ENCODE peak calls at places on chromosome 22, in four cellular contexts. One of them, this sample, is unnamed.

GRCh38 chr22:43846966-43847365 is 15.3 kb downstream of the SULT4A1 start:
- DNase-seq in breast epithelium: no peak
- DNase-seq in fibroblast of lung: no peak
- DNase-seq in astrocyte of the spinal cord: no peak
- DNase-seq in this sample: no peak

GRCh38 chr22:42770448-42770726 is 49.7 kb upstream of the A4GALT start:
- DNase-seq in breast epithelium: no peak
- DNase-seq in fibroblast of lung: no peak
- DNase-seq in astrocyte of the spinal cord: no peak
- DNase-seq in this sample: no peak

GRCh38 chr22:18109410-18110193 is 1.0 kb upstream of the TUBA8 start:
- DNase-seq in breast epithelium: no peak
- DNase-seq in fibroblast of lung: no peak
- DNase-seq in astrocyte of the spinal cord: no peak
- DNase-seq in this sample: no peak

GRCh38 chr22:29784451-29785361 is 17.5 kb downstream of the UQCR10 start:
- DNase-seq in breast epithelium: no peak
- DNase-seq in fibroblast of lung: peak
- DNase-seq in astrocyte of the spinal cord: no peak
- DNase-seq in this sample: no peak

GRCh38 chr22:44557064-44557748 is 59.2 kb upstream of the RTL6 start:
- DNase-seq in breast epithelium: no peak
- DNase-seq in fibroblast of lung: no peak
- DNase-seq in astrocyte of the spinal cord: no peak
- DNase-seq in this sample: no peak

GRCh38 chr22:44276706-44277403 is 35.9 kb downstream of the SHISAL1 start:
- DNase-seq in breast epithelium: no peak
- DNase-seq in fibroblast of lung: no peak
- DNase-seq in astrocyte of the spinal cord: no peak
- DNase-seq in this sample: no peak

GRCh38 chr22:47030143-47030641 is 267.7 kb downstream of the TBC1D22A start:
- DNase-seq in breast epithelium: no peak
- DNase-seq in fibroblast of lung: peak
- DNase-seq in astrocyte of the spinal cord: peak
- DNase-seq in this sample: no peak

GRCh38 chr22:47014946-47015345 is 252.5 kb downstream of the TBC1D22A start:
- DNase-seq in breast epithelium: no peak
- DNase-seq in fibroblast of lung: no peak
- DNase-seq in astrocyte of the spinal cord: no peak
- DNase-seq in this sample: no peak

GRCh38 chr22:36359172-36359973 is 28.4 kb downstream of the MYH9 start:
- DNase-seq in breast epithelium: no peak
- DNase-seq in fibroblast of lung: no peak
- DNase-seq in astrocyte of the spinal cord: no peak
- DNase-seq in this sample: peak

GRCh38 chr22:45239378-45240136 is 1.1 kb downstream of the KIAA0930 start:
- DNase-seq in breast epithelium: no peak
- DNase-seq in fibroblast of lung: no peak
- DNase-seq in astrocyte of the spinal cord: no peak
- DNase-seq in this sample: no peak

GRCh38 chr22:27386186-27386585 is 415.4 kb downstream of the MN1 start:
- DNase-seq in breast epithelium: no peak
- DNase-seq in fibroblast of lung: no peak
- DNase-seq in astrocyte of the spinal cord: no peak
- DNase-seq in this sample: no peak

GRCh38 chr22:46122511-46122971 is 27.8 kb upstream of the PPARA start:
- DNase-seq in breast epithelium: no peak
- DNase-seq in fibroblast of lung: no peak
- DNase-seq in astrocyte of the spinal cord: no peak
- DNase-seq in this sample: peak

GRCh38 chr22:22515890-22516289 is 4.2 kb downstream of the ZNF280A start:
- DNase-seq in breast epithelium: no peak
- DNase-seq in fibroblast of lung: no peak
- DNase-seq in astrocyte of the spinal cord: no peak
- DNase-seq in this sample: no peak

GRCh38 chr22:48503876-48504275 is 1323.8 kb downstream of the BRD1 start:
- DNase-seq in breast epithelium: no peak
- DNase-seq in fibroblast of lung: no peak
- DNase-seq in astrocyte of the spinal cord: no peak
- DNase-seq in this sample: no peak

GRCh38 chr22:22720724-22721261 is 76.4 kb downstream of the GGTLC2 start:
- DNase-seq in breast epithelium: no peak
- DNase-seq in fibroblast of lung: no peak
- DNase-seq in astrocyte of the spinal cord: no peak
- DNase-seq in this sample: peak

GRCh38 chr22:17672417-17672991 is 33.9 kb downstream of the BCL2L13 start:
- DNase-seq in breast epithelium: no peak
- DNase-seq in fibroblast of lung: peak
- DNase-seq in astrocyte of the spinal cord: no peak
- DNase-seq in this sample: no peak

GRCh38 chr22:46779651-46780050 is 17.2 kb downstream of the TBC1D22A start:
- DNase-seq in breast epithelium: no peak
- DNase-seq in fibroblast of lung: no peak
- DNase-seq in astrocyte of the spinal cord: no peak
- DNase-seq in this sample: no peak

GRCh38 chr22:44112191-44112590 is 68.5 kb upstream of the PARVG start:
- DNase-seq in breast epithelium: no peak
- DNase-seq in fibroblast of lung: no peak
- DNase-seq in astrocyte of the spinal cord: no peak
- DNase-seq in this sample: no peak

GRCh38 chr22:44445307-44445680 is 52.7 kb downstream of the RTL6 start:
- DNase-seq in breast epithelium: peak
- DNase-seq in fibroblast of lung: no peak
- DNase-seq in astrocyte of the spinal cord: no peak
- DNase-seq in this sample: no peak

GRCh38 chr22:45170001-45170466 is 6.3 kb downstream of the NUP50 start:
- DNase-seq in breast epithelium: no peak
- DNase-seq in fibroblast of lung: peak
- DNase-seq in astrocyte of the spinal cord: no peak
- DNase-seq in this sample: no peak

GRCh38 chr22:33853200-33854097 is 66.8 kb downstream of the LARGE1 start:
- DNase-seq in breast epithelium: peak
- DNase-seq in fibroblast of lung: peak
- DNase-seq in astrocyte of the spinal cord: peak
- DNase-seq in this sample: peak

GRCh38 chr22:44261164-44261860 is 51.4 kb downstream of the SHISAL1 start:
- DNase-seq in breast epithelium: peak
- DNase-seq in fibroblast of lung: no peak
- DNase-seq in astrocyte of the spinal cord: no peak
- DNase-seq in this sample: no peak

GRCh38 chr22:39152511-39153219 is at the start of gene CBX7:
- DNase-seq in breast epithelium: peak
- DNase-seq in fibroblast of lung: peak
- DNase-seq in astrocyte of the spinal cord: peak
- DNase-seq in this sample: peak

GRCh38 chr22:39592104-39593060 is 21.8 kb downstream of the CACNA1I start:
- DNase-seq in breast epithelium: peak
- DNase-seq in fibroblast of lung: peak
- DNase-seq in astrocyte of the spinal cord: peak
- DNase-seq in this sample: no peak

GRCh38 chr22:16949561-16949960 is 58.5 kb downstream of the GAB4 start:
- DNase-seq in breast epithelium: no peak
- DNase-seq in fibroblast of lung: no peak
- DNase-seq in astrocyte of the spinal cord: no peak
- DNase-seq in this sample: peak

GRCh38 chr22:21855715-21856114 is 11.7 kb downstream of the MAPK1 start:
- DNase-seq in breast epithelium: no peak
- DNase-seq in fibroblast of lung: no peak
- DNase-seq in astrocyte of the spinal cord: no peak
- DNase-seq in this sample: no peak

GRCh38 chr22:46894851-46895640 is 132.6 kb downstream of the TBC1D22A start:
- DNase-seq in breast epithelium: no peak
- DNase-seq in fibroblast of lung: no peak
- DNase-seq in astrocyte of the spinal cord: no peak
- DNase-seq in this sample: no peak

GRCh38 chr22:38756631-38757463 is 1.0 kb upstream of the SUN2 start:
- DNase-seq in breast epithelium: no peak
- DNase-seq in fibroblast of lung: peak
- DNase-seq in astrocyte of the spinal cord: no peak
- DNase-seq in this sample: no peak

GRCh38 chr22:43421914-43422615 is 10.3 kb downstream of the MPPED1 start:
- DNase-seq in breast epithelium: no peak
- DNase-seq in fibroblast of lung: no peak
- DNase-seq in astrocyte of the spinal cord: no peak
- DNase-seq in this sample: no peak

GRCh38 chr22:44211946-44212930 is 31.5 kb downstream of the PARVG start:
- DNase-seq in breast epithelium: no peak
- DNase-seq in fibroblast of lung: no peak
- DNase-seq in astrocyte of the spinal cord: no peak
- DNase-seq in this sample: peak

GRCh38 chr22:46072030-46072881 is 78.1 kb upstream of the PPARA start:
- DNase-seq in breast epithelium: peak
- DNase-seq in fibroblast of lung: peak
- DNase-seq in astrocyte of the spinal cord: peak
- DNase-seq in this sample: peak

GRCh38 chr22:43849731-43850130 is 12.6 kb downstream of the SULT4A1 start:
- DNase-seq in breast epithelium: no peak
- DNase-seq in fibroblast of lung: no peak
- DNase-seq in astrocyte of the spinal cord: no peak
- DNase-seq in this sample: no peak

GRCh38 chr22:46077669-46078099 is 72.6 kb upstream of the PPARA start:
- DNase-seq in breast epithelium: peak
- DNase-seq in fibroblast of lung: peak
- DNase-seq in astrocyte of the spinal cord: no peak
- DNase-seq in this sample: no peak

DNA sequence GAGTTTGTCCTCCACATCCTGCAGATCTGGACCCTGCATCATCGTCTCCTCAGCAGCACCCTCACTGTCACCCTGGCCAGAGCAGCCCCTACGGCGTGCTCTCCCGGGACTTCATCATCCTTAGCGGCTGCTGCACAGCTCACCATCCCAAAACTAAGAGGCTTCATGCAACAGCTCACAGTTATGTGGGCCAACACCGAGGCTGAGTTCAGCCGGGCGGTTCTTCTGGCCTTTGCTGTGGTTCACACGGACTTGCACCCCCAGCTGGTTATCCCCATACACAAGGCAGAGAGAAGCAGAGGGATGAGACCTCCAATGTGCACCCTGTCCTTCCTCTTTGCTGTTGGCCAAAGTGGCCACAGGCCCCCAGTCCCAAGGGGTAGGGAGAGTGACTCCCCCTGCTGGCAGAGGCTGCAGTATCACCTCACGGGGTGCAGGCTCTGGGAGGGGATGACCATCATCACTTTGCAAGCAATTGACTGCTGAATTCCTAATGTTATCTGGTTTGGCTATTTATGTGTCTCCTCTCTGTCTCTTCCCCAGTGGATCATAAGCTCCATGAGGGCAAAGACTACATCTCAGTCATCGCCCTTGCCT is 276.8 kb downstream of the BRD1 start:
- DNase-seq in breast epithelium: peak
- DNase-seq in fibroblast of lung: no peak
- DNase-seq in astrocyte of the spinal cord: no peak
- DNase-seq in this sample: no peak
- TF ChIP-seq CTCF in breast epithelium: no peak
- TF ChIP-seq CTCF in fibroblast of lung: no peak
- TF ChIP-seq CTCF in astrocyte of the spinal cord: no peak
- TF ChIP-seq CTCF in this sample: no peak

DNA sequence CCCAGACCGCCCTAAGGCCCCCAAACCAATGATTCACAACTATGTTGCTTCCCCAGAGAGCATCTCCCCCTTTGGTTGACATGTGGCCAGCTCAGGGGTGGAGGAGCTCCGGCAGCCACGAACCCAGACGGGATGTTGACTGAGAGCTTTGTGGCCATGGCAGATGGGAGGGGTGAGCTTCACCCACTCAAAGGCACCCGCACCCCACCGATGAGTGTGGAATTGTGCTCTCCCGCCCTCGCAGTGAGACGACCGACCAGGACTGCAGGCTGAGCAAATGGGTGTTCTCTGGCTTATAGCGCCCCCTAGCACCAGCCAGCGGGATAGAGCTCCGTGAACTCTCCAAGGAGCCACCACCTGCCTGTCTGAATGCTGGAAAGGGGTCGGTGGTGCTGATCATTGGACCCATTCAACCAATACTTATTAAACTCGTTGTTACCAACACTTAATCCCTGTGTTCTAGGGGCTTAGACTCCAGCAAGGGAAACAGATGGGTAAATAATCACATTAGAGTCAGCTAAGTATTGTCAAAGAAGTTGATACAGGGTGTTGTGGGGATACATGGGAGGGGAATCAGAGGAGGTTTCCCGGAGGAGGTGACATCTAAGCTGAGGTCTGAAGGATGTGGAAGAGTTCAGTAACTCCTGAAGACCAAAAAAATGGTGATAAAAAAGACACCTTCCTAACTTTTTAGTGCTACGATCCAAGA is 4.5 kb upstream of the TIMP3 start:
- DNase-seq in breast epithelium: peak
- DNase-seq in fibroblast of lung: peak
- DNase-seq in astrocyte of the spinal cord: peak
- DNase-seq in this sample: peak
- TF ChIP-seq CTCF in breast epithelium: peak
- TF ChIP-seq CTCF in fibroblast of lung: peak
- TF ChIP-seq CTCF in astrocyte of the spinal cord: peak
- TF ChIP-seq CTCF in this sample: peak

GRCh38 chr22:37546436-37547248 is 13.6 kb upstream of the CDC42EP1 start:
- DNase-seq in breast epithelium: no peak
- DNase-seq in fibroblast of lung: peak
- DNase-seq in astrocyte of the spinal cord: peak
- DNase-seq in this sample: no peak
- TF ChIP-seq CTCF in breast epithelium: no peak
- TF ChIP-seq CTCF in fibroblast of lung: peak
- TF ChIP-seq CTCF in astrocyte of the spinal cord: no peak
- TF ChIP-seq CTCF in this sample: no peak

GRCh38 chr22:20064140-20064480 is 15.9 kb upstream of the DGCR8 start:
- DNase-seq in breast epithelium: no peak
- DNase-seq in fibroblast of lung: no peak
- DNase-seq in astrocyte of the spinal cord: no peak
- DNase-seq in this sample: no peak
- TF ChIP-seq CTCF in breast epithelium: no peak
- TF ChIP-seq CTCF in fibroblast of lung: no peak
- TF ChIP-seq CTCF in astrocyte of the spinal cord: no peak
- TF ChIP-seq CTCF in this sample: no peak

DNA sequence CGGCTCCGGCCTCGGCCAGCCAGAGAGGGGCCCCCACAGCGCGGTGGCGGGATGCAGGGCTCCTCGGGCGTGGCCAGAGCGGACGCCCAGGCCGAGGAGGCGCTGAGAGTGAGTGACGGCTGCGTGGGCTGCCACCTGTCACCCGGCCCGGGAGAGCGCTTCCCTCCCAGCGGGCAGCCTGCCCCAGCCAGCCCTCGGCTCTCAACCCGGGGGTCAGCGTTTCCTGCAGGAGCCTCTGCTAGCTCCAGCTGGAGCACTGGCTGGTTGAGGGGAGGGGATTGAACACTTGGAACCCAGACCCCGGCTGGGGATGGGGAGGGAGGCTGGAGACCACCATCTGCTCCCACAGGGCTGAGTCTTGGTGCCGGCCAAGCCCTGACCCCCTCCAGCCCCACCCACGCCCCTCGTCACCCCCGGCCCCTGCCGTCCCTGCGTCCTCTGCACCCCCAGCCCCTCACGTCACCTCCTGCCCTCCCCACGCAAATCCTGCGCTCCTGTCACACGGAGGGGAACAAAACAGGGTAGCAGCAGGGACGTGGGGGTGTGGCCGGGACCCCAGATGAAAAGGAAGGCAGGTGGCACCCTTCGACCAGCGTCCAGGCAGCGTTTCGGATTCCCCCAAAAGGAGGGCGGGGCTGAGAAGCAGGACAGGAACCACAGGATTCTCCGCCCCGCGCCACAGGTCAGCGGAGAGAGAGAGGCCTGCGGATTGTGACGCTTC is 156.9 kb downstream of the BRD1 start:
- DNase-seq in breast epithelium: peak
- DNase-seq in fibroblast of lung: no peak
- DNase-seq in astrocyte of the spinal cord: no peak
- DNase-seq in this sample: peak
- TF ChIP-seq CTCF in breast epithelium: no peak
- TF ChIP-seq CTCF in fibroblast of lung: no peak
- TF ChIP-seq CTCF in astrocyte of the spinal cord: no peak
- TF ChIP-seq CTCF in this sample: no peak